ENCODE peak calls at places on chromosomes 7 and 10, in six cellular contexts. M, H, G, Y, C and B are unnamed samples.

GRCh38 chr10:112721080-112721698 is 228.9 kb upstream of the TCF7L2 start:
- DNase-seq in M (no peak), H (peak), G (no peak), Y (no peak), C (no peak), B (no peak)

GRCh38 chr10:1141261-1141660 is 85.1 kb downstream of the WDR37 start:
- DNase-seq in M (no peak), H (no peak), G (no peak), Y (no peak), C (no peak), B (no peak)

GRCh38 chr7:74148491-74148890 is 25.7 kb upstream of the EIF4H start:
- DNase-seq in M (no peak), H (no peak), G (no peak), Y (no peak), C (no peak), B (no peak)

GRCh38 chr10:62610649-62611229 is 193.8 kb upstream of the ADO start:
- DNase-seq in M (peak), H (peak), G (peak), Y (no peak), C (peak), B (no peak)

GRCh38 chr7:12210179-12211053 is 678 bp upstream of the TMEM106B start:
- DNase-seq in M (no peak), H (no peak), G (no peak), Y (no peak), C (no peak), B (no peak)

GRCh38 chr10:95327367-95327766 is 36.6 kb upstream of the PDLIM1 start:
- DNase-seq in M (no peak), H (no peak), G (no peak), Y (no peak), C (peak), B (no peak)

GRCh38 chr10:116212756-116213155 is 60.2 kb downstream of the GFRA1 start:
- DNase-seq in M (no peak), H (no peak), G (no peak), Y (peak), C (no peak), B (no peak)

GRCh38 chr10:70528726-70529362 is 50.3 kb downstream of the PALD1 start:
- DNase-seq in M (no peak), H (peak), G (no peak), Y (no peak), C (no peak), B (no peak)

GRCh38 chr10:93376372-93377296 is 105.5 kb downstream of the MYOF start:
- DNase-seq in M (peak), H (peak), G (peak), Y (peak), C (peak), B (peak)

GRCh38 chr10:3619276-3619675 is 165.7 kb downstream of the KLF6 start:
- DNase-seq in M (no peak), H (no peak), G (no peak), Y (no peak), C (no peak), B (no peak)

GRCh38 chr10:92087750-92088395 is 164.3 kb downstream of the BTAF1 start:
- DNase-seq in M (no peak), H (peak), G (peak), Y (peak), C (peak), B (peak)

GRCh38 chr7:157617401-157617800 is 280.6 kb downstream of the DNAJB6 start:
- DNase-seq in M (peak), H (no peak), G (no peak), Y (no peak), C (no peak), B (no peak)

GRCh38 chr7:22666732-22667131 is 60.3 kb upstream of the IL6 start:
- DNase-seq in M (no peak), H (no peak), G (no peak), Y (no peak), C (no peak), B (no peak)